ENCODE peak calls at places on chromosomes 6 and 20, in five cellular contexts. One of them, this sample, is unnamed.

GRCh38 chr6:110337481-110337880 is 20.7 kb downstream of the METTL24 start:
- DNase-seq in GF-D8: no peak
- DNase-seq in activated naive CD4-positive, alpha-beta T cell: no peak
- DNase-seq in naive thymus-derived CD8-positive, alpha-beta T cell: no peak
- DNase-seq in NCI-H2171 treated with DMSO at 0.1 percent for 48 hours: no peak
- DNase-seq in this sample: peak

GRCh38 chr20:32285621-32286334 is 8.3 kb downstream of the KIF3B start:
- DNase-seq in GF-D8: peak
- DNase-seq in activated naive CD4-positive, alpha-beta T cell: no peak
- DNase-seq in naive thymus-derived CD8-positive, alpha-beta T cell: peak
- DNase-seq in NCI-H2171 treated with DMSO at 0.1 percent for 48 hours: peak
- DNase-seq in this sample: peak

GRCh38 chr6:40719671-40720374 is 132.7 kb upstream of the LRFN2 start:
- DNase-seq in GF-D8: no peak
- DNase-seq in activated naive CD4-positive, alpha-beta T cell: no peak
- DNase-seq in naive thymus-derived CD8-positive, alpha-beta T cell: no peak
- DNase-seq in NCI-H2171 treated with DMSO at 0.1 percent for 48 hours: peak
- DNase-seq in this sample: peak

GRCh38 chr6:155171109-155171746 is 92.6 kb upstream of the CLDN20 start:
- DNase-seq in GF-D8: no peak
- DNase-seq in activated naive CD4-positive, alpha-beta T cell: peak
- DNase-seq in naive thymus-derived CD8-positive, alpha-beta T cell: peak
- DNase-seq in NCI-H2171 treated with DMSO at 0.1 percent for 48 hours: peak
- DNase-seq in this sample: peak

GRCh38 chr20:41169791-41170351 is 32.5 kb downstream of the PLCG1 start:
- DNase-seq in GF-D8: no peak
- DNase-seq in activated naive CD4-positive, alpha-beta T cell: no peak
- DNase-seq in naive thymus-derived CD8-positive, alpha-beta T cell: no peak
- DNase-seq in NCI-H2171 treated with DMSO at 0.1 percent for 48 hours: no peak
- DNase-seq in this sample: peak

GRCh38 chr6:119484598-119484997 is 135.0 kb upstream of the MAN1A1 start:
- DNase-seq in GF-D8: no peak
- DNase-seq in activated naive CD4-positive, alpha-beta T cell: no peak
- DNase-seq in naive thymus-derived CD8-positive, alpha-beta T cell: no peak
- DNase-seq in NCI-H2171 treated with DMSO at 0.1 percent for 48 hours: no peak
- DNase-seq in this sample: peak

GRCh38 chr6:160276126-160276525 is 17.5 kb upstream of the SLC22A2 start:
- DNase-seq in GF-D8: no peak
- DNase-seq in activated naive CD4-positive, alpha-beta T cell: no peak
- DNase-seq in naive thymus-derived CD8-positive, alpha-beta T cell: no peak
- DNase-seq in NCI-H2171 treated with DMSO at 0.1 percent for 48 hours: no peak
- DNase-seq in this sample: no peak

GRCh38 chr6:130885392-130886192 is 58.4 kb downstream of the SMLR1 start:
- DNase-seq in GF-D8: peak
- DNase-seq in activated naive CD4-positive, alpha-beta T cell: peak
- DNase-seq in naive thymus-derived CD8-positive, alpha-beta T cell: peak
- DNase-seq in NCI-H2171 treated with DMSO at 0.1 percent for 48 hours: peak
- DNase-seq in this sample: peak

GRCh38 chr6:33417127-33417902 is 592 bp downstream of the CUTA start:
- DNase-seq in GF-D8: no peak
- DNase-seq in activated naive CD4-positive, alpha-beta T cell: no peak
- DNase-seq in naive thymus-derived CD8-positive, alpha-beta T cell: no peak
- DNase-seq in NCI-H2171 treated with DMSO at 0.1 percent for 48 hours: peak
- DNase-seq in this sample: peak

GRCh38 chr6:45184937-45185336 is 143.2 kb upstream of the RUNX2 start:
- DNase-seq in GF-D8: no peak
- DNase-seq in activated naive CD4-positive, alpha-beta T cell: no peak
- DNase-seq in naive thymus-derived CD8-positive, alpha-beta T cell: no peak
- DNase-seq in NCI-H2171 treated with DMSO at 0.1 percent for 48 hours: no peak
- DNase-seq in this sample: no peak

GRCh38 chr6:9896806-9897205 is 518.1 kb downstream of the TFAP2A start:
- DNase-seq in GF-D8: no peak
- DNase-seq in activated naive CD4-positive, alpha-beta T cell: no peak
- DNase-seq in naive thymus-derived CD8-positive, alpha-beta T cell: no peak
- DNase-seq in NCI-H2171 treated with DMSO at 0.1 percent for 48 hours: no peak
- DNase-seq in this sample: no peak

GRCh38 chr6:106608080-106608668 is 21.1 kb downstream of the RTN4IP1 start:
- DNase-seq in GF-D8: peak
- DNase-seq in activated naive CD4-positive, alpha-beta T cell: no peak
- DNase-seq in naive thymus-derived CD8-positive, alpha-beta T cell: peak
- DNase-seq in NCI-H2171 treated with DMSO at 0.1 percent for 48 hours: peak
- DNase-seq in this sample: peak

This sample was measured in AG10803.